ENCODE peak calls at places on chromosomes 16 and 17, in five cellular contexts. F, R, D, M and V are unnamed samples.
A peak's percentile ranks its signal among the peaks of the same experiment; 100 is the strongest.

GRCh38 chr16:11610121-11610505 is 23.4 kb upstream of the LITAF start:
- DNase-seq in M (no peak), F (no peak), R (no peak), D (no peak), V (no peak)

GRCh38 chr17:50060951-50061712 is 5.2 kb downstream of the ITGA3 start:
- DNase-seq in F (peak; percentile 73), M (no peak), R (no peak), D (no peak), V (no peak)

GRCh38 chr17:47717845-47718621 is 15.0 kb upstream of the TBX21 start:
- DNase-seq in F (no peak), M (no peak), D (peak; percentile 64), R (no peak), V (no peak)

GRCh38 chr17:43126911-43127290 is 1.7 kb upstream of the BRCA1 start:
- DNase-seq in F (no peak), M (no peak), D (no peak), R (no peak), V (no peak)

GRCh38 chr17:43536236-43537088 is 9.7 kb downstream of the ETV4 start:
- DNase-seq in R (no peak), D (no peak), F (no peak), M (no peak), V (no peak)

GRCh38 chr17:30558313-30559195 is 81.3 kb downstream of the GOSR1 start:
- DNase-seq in R (no peak), D (no peak), M (no peak), F (no peak), V (no peak)

GRCh38 chr17:43644081-43644480 is 17.6 kb downstream of the MEOX1 start:
- DNase-seq in D (no peak), F (no peak), M (no peak), R (no peak), V (no peak)

GRCh38 chr17:18314059-18314730 is 599 bp downstream of the TOP3A start:
- DNase-seq in F (no peak), M (no peak), D (peak; percentile 14), R (no peak), V (no peak)

GRCh38 chr17:17387461-17388362 is 84.5 kb downstream of the NT5M start:
- DNase-seq in D (no peak), R (no peak), M (no peak), F (peak; percentile 77), V (peak; percentile 56)

GRCh38 chr17:70969540-70970034 is 800.3 kb downstream of the KCNJ2 start:
- DNase-seq in F (no peak), R (no peak), M (no peak), D (no peak), V (no peak)

GRCh38 chr16:6643083-6643686 is 689.5 kb upstream of the RBFOX1 start:
- DNase-seq in M (no peak), D (peak; percentile 74), R (no peak), F (peak; percentile 49), V (peak; percentile 32)

GRCh38 chr17:27970587-27970986 is 71.9 kb upstream of the NLK start:
- DNase-seq in F (no peak), M (no peak), R (no peak), D (no peak), V (no peak)

GRCh38 chr16:67950335-67950843 is 6.5 kb upstream of the LCAT start:
- DNase-seq in R (no peak), F (no peak), D (no peak), M (no peak), V (no peak)

GRCh38 chr16:3490911-3491629 is 4.2 kb downstream of the C16orf90 start:
- DNase-seq in R (no peak), F (no peak), M (no peak), D (no peak), V (peak; percentile 32)

GRCh38 chr17:42276609-42277341 is 584 bp upstream of the STAT5B start:
- DNase-seq in M (no peak), D (peak; percentile 45), F (peak; percentile 75), R (no peak), V (no peak)

GRCh38 chr17:7704601-7705268 is at the start of gene EFNB3:
- DNase-seq in D (peak; percentile 18), F (no peak), R (no peak), M (no peak), V (peak; percentile 82)

GRCh38 chr17:63041251-63041650 is 75.2 kb downstream of the TANC2 start:
- DNase-seq in D (no peak), M (no peak), R (no peak), F (no peak), V (no peak)

GRCh38 chr16:50400967-50401348 is 32.2 kb upstream of the BRD7 start:
- DNase-seq in R (no peak), D (no peak), F (no peak), M (no peak), V (no peak)

GRCh38 chr17:40791116-40791515 is 8.6 kb downstream of the KRT28 start:
- DNase-seq in D (no peak), F (no peak), M (no peak), R (no peak), V (no peak)